ENCODE peak calls at places on chromosomes 5 and 9, in eight cellular contexts. O is posterior vena cava, M is renal cortical epithelial cell, K is amygdala, C is foreskin fibroblast, R is HTR-8/SVneo, N is T-helper 9 cell, J is type B pancreatic cell. L is an unnamed sample.

GRCh38 chr9:135418161-135418560 is 61.4 kb upstream of the PPP1R26 start:
- DNase-seq in N (no peak), J (no peak), M (no peak), R (no peak), C (no peak), K (no peak), O (peak; percentile 50), L (no peak)

GRCh38 chr5:89315194-89315593 is 432.2 kb upstream of the MEF2C start:
- DNase-seq in J (no peak), N (no peak), O (peak; percentile 79), R (no peak), C (no peak), M (peak; percentile 59), K (no peak), L (peak; percentile 5)

GRCh38 chr9:4334439-4334838 is 34.6 kb upstream of the GLIS3 start:
- DNase-seq in K (peak; percentile 31), C (no peak), N (no peak), O (no peak), M (peak; percentile 100), R (no peak), J (no peak), L (peak; percentile 83)

GRCh38 chr9:135579889-135580660 is 18.5 kb downstream of the PAEP start:
- DNase-seq in O (peak; percentile 28), R (no peak), C (no peak), K (no peak), M (no peak), N (no peak), J (peak; percentile 55), L (no peak)

GRCh38 chr9:108151161-108151586 is 661.6 kb upstream of the KLF4 start:
- DNase-seq in N (no peak), R (no peak), M (no peak), O (no peak), J (no peak), C (peak; percentile 80), K (no peak), L (no peak)

GRCh38 chr5:143605403-143606005 is 202.0 kb upstream of the NR3C1 start:
- DNase-seq in O (no peak), J (no peak), M (no peak), C (no peak), K (no peak), R (no peak), N (no peak), L (no peak)

GRCh38 chr9:98993570-98993945 is 49.9 kb downstream of the COL15A1 start:
- DNase-seq in O (no peak), K (peak; percentile 15), M (peak; percentile 22), C (no peak), N (no peak), R (no peak), J (peak; percentile 36), L (no peak)

GRCh38 chr9:21750021-21750735 is 52.3 kb upstream of the MTAP start:
- DNase-seq in K (no peak), O (no peak), C (peak; percentile 35), N (no peak), R (no peak), M (peak; percentile 21), J (no peak), L (no peak)

GRCh38 chr9:71036501-71036900 is 84.9 kb downstream of the TRPM3 start:
- DNase-seq in M (peak; percentile 70), J (no peak), N (no peak), O (no peak), R (no peak), C (peak; percentile 9), K (no peak), L (peak; percentile 9)

GRCh38 chr5:141338538-141339306 is at the start of gene PCDHGA2:
- DNase-seq in C (peak; percentile 45), J (no peak), R (no peak), N (no peak), O (peak; percentile 57), K (no peak), M (peak; percentile 37), L (peak; percentile 82)

GRCh38 chr5:159915913-159916840 is at the start of gene ADRA1B:
- DNase-seq in K (peak; percentile 20), J (peak; percentile 79), M (no peak), C (no peak), N (peak; percentile 10), R (peak; percentile 79), O (peak; percentile 91), L (peak; percentile 96)

GRCh38 chr5:14177651-14178050 is 34.5 kb downstream of the TRIO start:
- DNase-seq in M (no peak), R (no peak), K (no peak), N (no peak), O (no peak), C (no peak), J (no peak), L (no peak)

GRCh38 chr5:118614701-118615475 is 373.5 kb downstream of the DTWD2 start:
- DNase-seq in K (no peak), N (no peak), M (no peak), C (no peak), R (no peak), J (no peak), O (no peak), L (peak; percentile 57)

GRCh38 chr5:135642934-135643333 is 64.1 kb upstream of the CXCL14 start:
- DNase-seq in R (no peak), M (no peak), O (no peak), K (no peak), N (no peak), J (no peak), C (no peak), L (no peak)

GRCh38 chr9:70400107-70400892 is 14.2 kb downstream of the KLF9 start:
- DNase-seq in C (no peak), M (no peak), O (no peak), N (no peak), K (no peak), J (no peak), R (no peak), L (no peak)

GRCh38 chr9:129435996-129436676 is 184.8 kb downstream of the C9orf50 start:
- DNase-seq in C (no peak), N (no peak), O (no peak), R (no peak), K (no peak), M (no peak), J (no peak), L (no peak)

GRCh38 chr5:177399903-177400868 is at the start of gene PFN3:
- DNase-seq in J (no peak), M (no peak), O (no peak), N (no peak), K (no peak), C (peak; percentile 36), R (no peak), L (peak; percentile 91)

GRCh38 chr5:78747703-78748359 is 99.3 kb upstream of the LHFPL2 start:
- DNase-seq in M (no peak), J (no peak), C (peak; percentile 66), R (no peak), K (no peak), N (no peak), O (no peak), L (peak; percentile 15)

GRCh38 chr9:70601000-70601929 is 186.8 kb upstream of the KLF9 start:
- DNase-seq in N (no peak), O (peak; percentile 98), M (peak; percentile 94), C (peak; percentile 98), R (peak; percentile 81), J (no peak), K (peak; percentile 76), L (peak; percentile 68)

GRCh38 chr5:160357861-160358411 is 12.5 kb downstream of the C1QTNF2 start:
- DNase-seq in C (no peak), O (peak; percentile 78), R (no peak), N (no peak), J (no peak), K (peak; percentile 11), M (no peak), L (peak; percentile 45)

GRCh38 chr5:97418472-97418871 is 235.4 kb upstream of the RIOK2 start:
- DNase-seq in J (no peak), R (no peak), K (no peak), N (no peak), M (no peak), C (no peak), O (no peak), L (no peak)

GRCh38 chr9:21812945-21813568 is 10.6 kb downstream of the MTAP start:
- DNase-seq in M (peak; percentile 70), O (peak; percentile 91), N (peak; percentile 64), K (peak; percentile 39), R (peak; percentile 42), C (peak; percentile 71), J (no peak), L (peak; percentile 77)

GRCh38 chr5:143562935-143563334 is 159.4 kb upstream of the NR3C1 start:
- DNase-seq in N (no peak), R (no peak), O (no peak), K (no peak), M (peak; percentile 38), J (no peak), C (no peak), L (no peak)

GRCh38 chr5:143515829-143516228 is 112.3 kb upstream of the NR3C1 start:
- DNase-seq in R (no peak), C (no peak), O (no peak), K (no peak), N (no peak), J (no peak), M (no peak), L (no peak)

GRCh38 chr9:93590609-93591234 is 14.3 kb downstream of the PHF2 start:
- DNase-seq in O (peak; percentile 68), N (no peak), M (no peak), K (no peak), R (no peak), C (no peak), J (no peak), L (no peak)

GRCh38 chr9:93673844-93674334 is 97.5 kb downstream of the PHF2 start:
- DNase-seq in C (no peak), R (no peak), O (peak; percentile 71), M (no peak), J (peak; percentile 64), K (no peak), N (no peak), L (no peak)

GRCh38 chr9:115133649-115134048 is 15.7 kb upstream of the TNC start:
- DNase-seq in K (no peak), O (no peak), N (no peak), C (peak; percentile 90), J (no peak), M (peak; percentile 98), R (no peak), L (no peak)

GRCh38 chr5:66010476-66010875 is 84.1 kb downstream of the ERBIN start:
- DNase-seq in O (no peak), J (no peak), N (no peak), C (peak; percentile 1), R (no peak), M (no peak), K (no peak), L (no peak)

GRCh38 chr9:6132650-6133049 is 83.0 kb upstream of the IL33 start:
- DNase-seq in J (no peak), M (no peak), K (no peak), R (no peak), N (no peak), C (no peak), O (no peak), L (no peak)

GRCh38 chr9:137025120-137025966 is 2.7 kb downstream of the ABCA2 start:
- DNase-seq in M (peak; percentile 75), O (no peak), N (no peak), C (no peak), R (no peak), J (no peak), K (peak; percentile 86), L (peak; percentile 97)

GRCh38 chr9:91908293-91908623 is 41.8 kb downstream of the ROR2 start:
- DNase-seq in C (no peak), R (no peak), K (no peak), N (no peak), O (no peak), M (no peak), J (no peak), L (no peak)

GRCh38 chr9:131252120-131252519 is 24.2 kb downstream of the FAM78A start:
- DNase-seq in N (no peak), K (no peak), C (no peak), J (no peak), R (no peak), M (no peak), O (no peak), L (no peak)

GRCh38 chr9:129182625-129183494 is 4.8 kb upstream of the IER5L start:
- DNase-seq in R (no peak), C (no peak), J (no peak), O (no peak), M (no peak), K (no peak), N (no peak), L (peak; percentile 59)

GRCh38 chr9:89278997-89279739 is 31.8 kb upstream of the CKS2 start:
- DNase-seq in J (no peak), K (no peak), M (peak; percentile 62), C (peak; percentile 53), N (no peak), O (no peak), R (peak; percentile 32), L (peak; percentile 74)

L was measured in left kidney.